ENCODE peak calls at places on chromosomes 16 and 17, in six cellular contexts. One of them, this sample, is unnamed.
A peak's percentile ranks its signal among the peaks of the same experiment; 100 is the strongest.

GRCh38 chr17:80065478-80066170 is 29.2 kb downstream of the CCDC40 start:
- DNase-seq in DND-41: no peak
- DNase-seq in IMR-90: no peak
- DNase-seq in GM23338: peak; percentile 75
- DNase-seq in body of pancreas: no peak
- DNase-seq in heart left ventricle: no peak
- DNase-seq in this sample: no peak

GRCh38 chr16:68901910-68902309 is 58.6 kb downstream of the TANGO6 start:
- DNase-seq in body of pancreas: no peak
- DNase-seq in DND-41: no peak
- DNase-seq in GM23338: peak; percentile 43
- DNase-seq in IMR-90: peak; percentile 77
- DNase-seq in heart left ventricle: no peak
- DNase-seq in this sample: no peak

GRCh38 chr16:54177052-54177856 is 109.3 kb downstream of the IRX3 start:
- DNase-seq in body of pancreas: no peak
- DNase-seq in DND-41: no peak
- DNase-seq in IMR-90: no peak
- DNase-seq in heart left ventricle: no peak
- DNase-seq in GM23338: no peak
- DNase-seq in this sample: no peak

GRCh38 chr17:73765824-73766563 is 121.7 kb upstream of the SDK2 start:
- DNase-seq in DND-41: no peak
- DNase-seq in GM23338: no peak
- DNase-seq in body of pancreas: no peak
- DNase-seq in heart left ventricle: peak; percentile 61
- DNase-seq in IMR-90: no peak
- DNase-seq in this sample: no peak

GRCh38 chr16:61182416-61182815 is 853.8 kb downstream of the CDH8 start:
- DNase-seq in GM23338: no peak
- DNase-seq in IMR-90: no peak
- DNase-seq in heart left ventricle: no peak
- DNase-seq in DND-41: no peak
- DNase-seq in body of pancreas: no peak
- DNase-seq in this sample: no peak

GRCh38 chr17:72602517-72603345 is 481.9 kb downstream of the SOX9 start:
- DNase-seq in IMR-90: peak; percentile 73
- DNase-seq in GM23338: peak; percentile 90
- DNase-seq in body of pancreas: peak; percentile 47
- DNase-seq in DND-41: no peak
- DNase-seq in heart left ventricle: no peak
- DNase-seq in this sample: no peak

GRCh38 chr16:13835935-13836334 is 84.0 kb upstream of the ERCC4 start:
- DNase-seq in GM23338: no peak
- DNase-seq in body of pancreas: no peak
- DNase-seq in heart left ventricle: no peak
- DNase-seq in DND-41: no peak
- DNase-seq in IMR-90: no peak
- DNase-seq in this sample: no peak

GRCh38 chr16:76639685-76640289 is 362.6 kb downstream of the CNTNAP4 start:
- DNase-seq in GM23338: peak; percentile 84
- DNase-seq in DND-41: peak; percentile 5
- DNase-seq in heart left ventricle: no peak
- DNase-seq in IMR-90: peak; percentile 1
- DNase-seq in body of pancreas: peak; percentile 34
- DNase-seq in this sample: no peak

GRCh38 chr17:29619251-29619650 is 3.5 kb downstream of the CORO6 start:
- DNase-seq in body of pancreas: no peak
- DNase-seq in heart left ventricle: peak; percentile 82
- DNase-seq in IMR-90: peak; percentile 36
- DNase-seq in GM23338: peak; percentile 66
- DNase-seq in DND-41: no peak
- DNase-seq in this sample: no peak

GRCh38 chr16:844638-845348 is 44.3 kb upstream of the GNG13 start:
- DNase-seq in GM23338: no peak
- DNase-seq in DND-41: no peak
- DNase-seq in heart left ventricle: no peak
- DNase-seq in body of pancreas: no peak
- DNase-seq in IMR-90: no peak
- DNase-seq in this sample: peak; percentile 6

GRCh38 chr16:57635266-57636097 is 7.1 kb downstream of the ADGRG1 start:
- DNase-seq in heart left ventricle: no peak
- DNase-seq in GM23338: no peak
- DNase-seq in IMR-90: no peak
- DNase-seq in body of pancreas: peak; percentile 80
- DNase-seq in DND-41: no peak
- DNase-seq in this sample: no peak

GRCh38 chr17:5381542-5381941 is 37.9 kb downstream of the NUP88 start:
- DNase-seq in IMR-90: peak; percentile 34
- DNase-seq in DND-41: no peak
- DNase-seq in GM23338: no peak
- DNase-seq in heart left ventricle: no peak
- DNase-seq in body of pancreas: no peak
- DNase-seq in this sample: no peak

GRCh38 chr16:56613706-56614105 is 5.3 kb downstream of the MT2A start:
- DNase-seq in IMR-90: no peak
- DNase-seq in body of pancreas: no peak
- DNase-seq in GM23338: no peak
- DNase-seq in heart left ventricle: no peak
- DNase-seq in DND-41: no peak
- DNase-seq in this sample: no peak

GRCh38 chr17:13601776-13602551 is at the start of gene HS3ST3A1:
- DNase-seq in GM23338: peak; percentile 94
- DNase-seq in heart left ventricle: peak; percentile 64
- DNase-seq in DND-41: no peak
- DNase-seq in body of pancreas: peak; percentile 34
- DNase-seq in IMR-90: peak; percentile 82
- DNase-seq in this sample: peak; percentile 29

GRCh38 chr17:46979023-46979870 is at the start of gene RPRML:
- DNase-seq in DND-41: peak; percentile 50
- DNase-seq in GM23338: peak; percentile 64
- DNase-seq in IMR-90: no peak
- DNase-seq in heart left ventricle: peak; percentile 46
- DNase-seq in body of pancreas: peak; percentile 41
- DNase-seq in this sample: peak; percentile 41

DNA sequence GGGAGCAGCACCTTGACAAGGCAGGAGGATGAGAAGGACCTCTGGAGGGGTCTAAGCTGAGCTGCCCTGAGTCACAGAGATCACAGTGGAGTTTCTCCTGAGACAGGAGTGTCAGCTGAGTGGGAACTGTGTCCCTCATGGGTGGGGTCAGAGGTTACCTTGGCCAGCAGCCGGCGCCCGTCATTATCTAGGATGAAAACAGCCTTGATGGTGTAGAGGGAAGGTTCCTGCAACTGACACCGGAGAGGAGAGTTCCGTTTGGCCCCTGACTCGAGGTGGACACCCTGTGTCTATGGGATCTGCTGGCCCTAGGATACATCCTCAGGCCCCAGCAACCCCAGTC is 933 bp downstream of the COPZ2 start:
- DNase-seq in body of pancreas: no peak
- DNase-seq in GM23338: no peak
- DNase-seq in heart left ventricle: no peak
- DNase-seq in DND-41: no peak
- DNase-seq in IMR-90: no peak
- DNase-seq in this sample: no peak
- H3K27ac ChIP-seq in body of pancreas: peak overlapping the region; percentile 4
- H3K27ac ChIP-seq in GM23338: no peak overlapping the region
- H3K27ac ChIP-seq in heart left ventricle: peak overlapping the region; percentile 86
- H3K27ac ChIP-seq in DND-41: no peak overlapping the region
- H3K27ac ChIP-seq in IMR-90: peak overlapping the region; percentile 66
- H3K27ac ChIP-seq in this sample: peak overlapping the region; percentile 85

DNA sequence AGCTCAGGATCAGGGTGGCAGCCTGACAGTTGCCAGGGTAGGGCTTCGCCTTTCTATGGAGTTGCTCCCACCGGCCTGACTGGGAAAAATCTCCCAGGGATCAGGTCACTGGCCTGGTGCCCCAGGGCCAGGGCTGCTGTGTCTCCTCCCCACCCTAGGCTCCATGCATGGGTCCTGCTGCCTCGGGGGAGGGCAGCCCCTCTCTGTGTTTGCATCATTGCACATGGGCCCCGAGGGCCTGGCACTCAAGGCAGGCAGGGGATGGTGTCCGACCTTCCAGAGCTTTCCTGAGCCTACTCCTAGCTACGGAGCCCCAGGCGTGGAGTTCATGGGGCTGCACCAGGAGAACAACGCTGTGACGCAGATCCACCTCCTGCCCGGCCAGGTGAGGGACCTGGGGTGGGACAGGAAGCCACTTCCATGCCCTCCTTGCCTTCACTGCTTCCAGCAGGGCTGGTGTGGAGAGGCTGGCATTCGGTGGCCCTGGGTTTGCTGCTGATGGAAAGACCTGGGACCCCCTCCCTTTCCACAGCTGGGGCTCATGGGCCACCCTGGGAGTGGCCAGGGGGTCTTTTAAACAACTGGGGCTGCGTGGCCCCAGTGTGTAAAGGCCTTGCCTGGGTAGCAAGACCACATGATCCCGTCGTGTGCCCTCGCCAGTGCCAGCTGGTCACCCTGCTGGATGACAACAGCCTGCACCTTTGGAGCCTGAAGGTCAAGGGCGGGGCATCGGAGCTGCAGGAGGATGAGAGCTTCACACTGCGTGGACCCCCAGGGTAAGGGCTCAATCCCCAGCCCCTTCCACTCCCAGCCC is 29.5 kb upstream of the MYO15B start:
- DNase-seq in IMR-90: no peak
- DNase-seq in heart left ventricle: no peak
- DNase-seq in GM23338: no peak
- DNase-seq in DND-41: no peak
- DNase-seq in body of pancreas: peak; percentile 41
- DNase-seq in this sample: no peak
- H3K4me3 ChIP-seq in IMR-90: no peak overlapping the region
- H3K4me3 ChIP-seq in heart left ventricle: no peak overlapping the region
- H3K4me3 ChIP-seq in GM23338: no peak overlapping the region
- H3K4me3 ChIP-seq in DND-41: no peak overlapping the region
- H3K4me3 ChIP-seq in body of pancreas: no peak overlapping the region
- H3K4me3 ChIP-seq in this sample: no peak overlapping the region

GRCh38 chr16:87490091-87490798 is 2.6 kb downstream of the ZCCHC14 start:
- DNase-seq in DND-41: no peak
- DNase-seq in GM23338: no peak
- DNase-seq in body of pancreas: no peak
- DNase-seq in IMR-90: no peak
- DNase-seq in heart left ventricle: no peak
- DNase-seq in this sample: no peak
- H3K27ac ChIP-seq in DND-41: no peak overlapping the region
- H3K27ac ChIP-seq in GM23338: no peak overlapping the region
- H3K27ac ChIP-seq in body of pancreas: peak overlapping the region; percentile 64
- H3K27ac ChIP-seq in IMR-90: no peak overlapping the region
- H3K27ac ChIP-seq in heart left ventricle: peak overlapping the region; percentile 69
- H3K27ac ChIP-seq in this sample: peak overlapping the region; percentile 48

DNA sequence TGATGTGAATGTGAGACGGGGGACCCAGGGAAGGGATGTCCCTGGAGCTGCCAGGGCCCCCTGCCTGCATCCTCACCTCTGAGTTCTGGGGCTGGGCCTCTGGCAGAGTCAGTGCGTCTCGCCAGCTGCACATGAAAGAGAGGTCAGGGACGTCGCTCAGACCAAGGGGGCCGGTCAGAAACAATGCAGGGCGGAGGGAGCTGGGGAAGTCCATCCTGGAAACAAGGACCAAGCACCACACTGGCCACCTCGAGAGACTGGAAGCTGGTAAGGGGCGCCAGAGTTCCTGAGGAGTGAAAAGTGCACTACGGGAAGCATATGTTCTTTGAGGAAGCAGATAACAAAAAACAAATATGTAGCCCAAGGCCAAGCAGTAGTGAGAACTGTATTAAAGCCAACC is 2.1 kb downstream of the TAF1C start:
- DNase-seq in GM23338: no peak
- DNase-seq in heart left ventricle: no peak
- DNase-seq in IMR-90: no peak
- DNase-seq in body of pancreas: peak; percentile 30
- DNase-seq in DND-41: no peak
- DNase-seq in this sample: peak; percentile 78
- H3K4me3 ChIP-seq in GM23338: no peak overlapping the region
- H3K4me3 ChIP-seq in heart left ventricle: peak overlapping the region; percentile 78
- H3K4me3 ChIP-seq in IMR-90: no peak overlapping the region
- H3K4me3 ChIP-seq in body of pancreas: no peak overlapping the region
- H3K4me3 ChIP-seq in DND-41: no peak overlapping the region
- H3K4me3 ChIP-seq in this sample: no peak overlapping the region

GRCh38 chr16:81532491-81533174 is 88.0 kb downstream of the CMIP start:
- DNase-seq in IMR-90: no peak
- DNase-seq in DND-41: no peak
- DNase-seq in heart left ventricle: no peak
- DNase-seq in GM23338: no peak
- DNase-seq in body of pancreas: peak; percentile 72
- DNase-seq in this sample: no peak

GRCh38 chr16:81531415-81531814 is 86.8 kb downstream of the CMIP start:
- DNase-seq in DND-41: no peak
- DNase-seq in body of pancreas: no peak
- DNase-seq in heart left ventricle: no peak
- DNase-seq in GM23338: no peak
- DNase-seq in IMR-90: no peak
- DNase-seq in this sample: no peak

GRCh38 chr16:81530814-81531213 is 86.2 kb downstream of the CMIP start:
- DNase-seq in body of pancreas: no peak
- DNase-seq in heart left ventricle: no peak
- DNase-seq in DND-41: no peak
- DNase-seq in GM23338: no peak
- DNase-seq in IMR-90: no peak
- DNase-seq in this sample: no peak

GRCh38 chr16:81535679-81536360 is 91.2 kb downstream of the CMIP start:
- DNase-seq in DND-41: no peak
- DNase-seq in body of pancreas: no peak
- DNase-seq in GM23338: no peak
- DNase-seq in heart left ventricle: no peak
- DNase-seq in IMR-90: no peak
- DNase-seq in this sample: no peak

GRCh38 chr16:81533175-81533507 is 88.5 kb downstream of the CMIP start:
- DNase-seq in GM23338: no peak
- DNase-seq in heart left ventricle: no peak
- DNase-seq in IMR-90: peak; percentile 41
- DNase-seq in DND-41: no peak
- DNase-seq in body of pancreas: no peak
- DNase-seq in this sample: no peak
- H3K27ac ChIP-seq in GM23338: no peak overlapping the region
- H3K27ac ChIP-seq in heart left ventricle: no peak overlapping the region
- H3K27ac ChIP-seq in IMR-90: no peak overlapping the region
- H3K27ac ChIP-seq in DND-41: no peak overlapping the region
- H3K27ac ChIP-seq in body of pancreas: peak overlapping the region; percentile 60
- H3K27ac ChIP-seq in this sample: no peak overlapping the region

GRCh38 chr17:41424111-41424635 is at the start of gene KRT37:
- DNase-seq in GM23338: no peak
- DNase-seq in body of pancreas: no peak
- DNase-seq in heart left ventricle: no peak
- DNase-seq in IMR-90: no peak
- DNase-seq in DND-41: no peak
- DNase-seq in this sample: no peak
- H3K4me3 ChIP-seq in GM23338: no peak within 1 kb of the TSS
- H3K4me3 ChIP-seq in body of pancreas: no peak within 1 kb of the TSS
- H3K4me3 ChIP-seq in heart left ventricle: no peak within 1 kb of the TSS
- H3K4me3 ChIP-seq in IMR-90: no peak within 1 kb of the TSS
- H3K4me3 ChIP-seq in DND-41: no peak within 1 kb of the TSS
- H3K4me3 ChIP-seq in this sample: no peak within 1 kb of the TSS

DNA sequence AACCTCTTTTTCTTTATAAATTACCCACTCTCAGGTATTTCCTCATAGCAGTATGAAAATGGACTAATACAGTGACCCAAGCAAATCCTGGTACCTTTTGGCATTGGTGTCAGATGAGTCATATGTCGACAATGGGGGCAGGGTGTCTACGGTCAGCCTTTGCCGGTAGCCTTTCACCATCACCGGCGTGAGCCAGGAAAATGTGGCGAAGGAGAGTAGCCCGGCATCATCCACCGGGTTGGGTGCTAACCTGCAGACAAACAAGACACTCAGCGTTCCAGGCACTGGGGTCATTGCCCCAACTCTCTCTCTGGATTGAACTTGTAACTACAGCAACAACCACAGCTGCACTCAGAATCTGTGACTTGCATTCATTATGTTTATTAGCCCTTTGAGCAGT is 12.0 kb downstream of the ABCC12 start:
- DNase-seq in body of pancreas: no peak
- DNase-seq in DND-41: no peak
- DNase-seq in heart left ventricle: no peak
- DNase-seq in GM23338: no peak
- DNase-seq in IMR-90: no peak
- DNase-seq in this sample: no peak
- H3K27ac ChIP-seq in body of pancreas: no peak overlapping the region
- H3K27ac ChIP-seq in DND-41: no peak overlapping the region
- H3K27ac ChIP-seq in heart left ventricle: no peak overlapping the region
- H3K27ac ChIP-seq in GM23338: no peak overlapping the region
- H3K27ac ChIP-seq in IMR-90: no peak overlapping the region
- H3K27ac ChIP-seq in this sample: no peak overlapping the region